ENCODE peak calls at places on chromosomes 5 and 9, in nine cellular contexts. One of them, this sample, is unnamed.

GRCh38 chr5:95718203-95718602 is 12.9 kb upstream of the RHOBTB3 start:
- DNase-seq in ovary: no peak
- DNase-seq in PC-3: no peak
- DNase-seq in PC-9: no peak
- DNase-seq in neural crest cell: no peak
- DNase-seq in MM.1S: peak; percentile 60
- DNase-seq in AG10803: no peak
- DNase-seq in fibroblast of lung: peak; percentile 20
- DNase-seq in lung: no peak
- DNase-seq in this sample: peak; percentile 54

GRCh38 chr9:91778031-91778430 is 172.0 kb downstream of the ROR2 start:
- DNase-seq in MM.1S: no peak
- DNase-seq in ovary: no peak
- DNase-seq in PC-3: no peak
- DNase-seq in PC-9: no peak
- DNase-seq in lung: no peak
- DNase-seq in fibroblast of lung: peak; percentile 20
- DNase-seq in AG10803: peak; percentile 52
- DNase-seq in neural crest cell: no peak
- DNase-seq in this sample: no peak

GRCh38 chr5:81420039-81420667 is 26.2 kb upstream of the ACOT12 start:
- DNase-seq in PC-3: peak; percentile 89
- DNase-seq in neural crest cell: no peak
- DNase-seq in PC-9: peak; percentile 75
- DNase-seq in lung: no peak
- DNase-seq in ovary: no peak
- DNase-seq in AG10803: peak; percentile 86
- DNase-seq in MM.1S: no peak
- DNase-seq in fibroblast of lung: peak; percentile 96
- DNase-seq in this sample: no peak

GRCh38 chr9:118577121-118577520 is 792.1 kb downstream of the BRINP1 start:
- DNase-seq in PC-9: no peak
- DNase-seq in PC-3: peak; percentile 3
- DNase-seq in AG10803: peak; percentile 81
- DNase-seq in MM.1S: no peak
- DNase-seq in neural crest cell: no peak
- DNase-seq in lung: no peak
- DNase-seq in ovary: no peak
- DNase-seq in fibroblast of lung: peak; percentile 79
- DNase-seq in this sample: no peak

GRCh38 chr5:145218019-145218418 is 617.1 kb downstream of the PRELID2 start:
- DNase-seq in fibroblast of lung: no peak
- DNase-seq in PC-3: no peak
- DNase-seq in AG10803: no peak
- DNase-seq in neural crest cell: no peak
- DNase-seq in PC-9: no peak
- DNase-seq in lung: no peak
- DNase-seq in MM.1S: no peak
- DNase-seq in ovary: no peak
- DNase-seq in this sample: no peak

GRCh38 chr9:86500667-86501435 is 146.6 kb upstream of the TUT7 start:
- DNase-seq in fibroblast of lung: peak; percentile 91
- DNase-seq in AG10803: peak; percentile 97
- DNase-seq in PC-3: no peak
- DNase-seq in neural crest cell: no peak
- DNase-seq in PC-9: no peak
- DNase-seq in MM.1S: no peak
- DNase-seq in lung: no peak
- DNase-seq in ovary: no peak
- DNase-seq in this sample: no peak

GRCh38 chr9:104903609-104904008 is 24.3 kb downstream of the ABCA1 start:
- DNase-seq in neural crest cell: no peak
- DNase-seq in lung: no peak
- DNase-seq in PC-3: no peak
- DNase-seq in PC-9: no peak
- DNase-seq in ovary: no peak
- DNase-seq in fibroblast of lung: peak; percentile 90
- DNase-seq in AG10803: no peak
- DNase-seq in MM.1S: no peak
- DNase-seq in this sample: no peak

GRCh38 chr9:116213673-116214047 is 60.1 kb downstream of the PAPPA start:
- DNase-seq in PC-3: no peak
- DNase-seq in fibroblast of lung: peak; percentile 32
- DNase-seq in neural crest cell: no peak
- DNase-seq in ovary: no peak
- DNase-seq in AG10803: no peak
- DNase-seq in MM.1S: no peak
- DNase-seq in lung: no peak
- DNase-seq in PC-9: no peak
- DNase-seq in this sample: no peak

GRCh38 chr5:172939045-172939444 is 20.2 kb upstream of the RPL26L1 start:
- DNase-seq in lung: no peak
- DNase-seq in fibroblast of lung: no peak
- DNase-seq in neural crest cell: peak; percentile 12
- DNase-seq in AG10803: peak; percentile 47
- DNase-seq in ovary: no peak
- DNase-seq in MM.1S: no peak
- DNase-seq in PC-9: no peak
- DNase-seq in PC-3: peak; percentile 27
- DNase-seq in this sample: no peak
- TF ChIP-seq CTCF in lung: no peak
- TF ChIP-seq CTCF in fibroblast of lung: peak; percentile 30
- TF ChIP-seq CTCF in neural crest cell: peak; percentile 36
- TF ChIP-seq CTCF in AG10803: peak; percentile 38
- TF ChIP-seq CTCF in ovary: no peak
- TF ChIP-seq CTCF in MM.1S: peak; percentile 29
- TF ChIP-seq CTCF in PC-9: peak; percentile 50
- TF ChIP-seq CTCF in PC-3: peak; percentile 68
- TF ChIP-seq CTCF in this sample: peak; percentile 20

GRCh38 chr5:67211926-67212325 is 15.3 kb upstream of the CD180 start:
- DNase-seq in PC-3: peak; percentile 70
- DNase-seq in fibroblast of lung: peak; percentile 94
- DNase-seq in PC-9: peak; percentile 58
- DNase-seq in ovary: no peak
- DNase-seq in lung: no peak
- DNase-seq in AG10803: peak; percentile 77
- DNase-seq in MM.1S: no peak
- DNase-seq in neural crest cell: no peak
- DNase-seq in this sample: no peak

GRCh38 chr5:67215592-67216471 is 19.2 kb upstream of the CD180 start:
- DNase-seq in AG10803: no peak
- DNase-seq in PC-9: no peak
- DNase-seq in ovary: peak; percentile 32
- DNase-seq in MM.1S: peak; percentile 91
- DNase-seq in fibroblast of lung: peak; percentile 23
- DNase-seq in lung: peak; percentile 82
- DNase-seq in PC-3: no peak
- DNase-seq in neural crest cell: no peak
- DNase-seq in this sample: peak; percentile 78

GRCh38 chr5:67209141-67209771 is 12.7 kb upstream of the CD180 start:
- DNase-seq in ovary: peak; percentile 49
- DNase-seq in neural crest cell: peak; percentile 74
- DNase-seq in MM.1S: peak; percentile 71
- DNase-seq in PC-9: peak; percentile 73
- DNase-seq in lung: peak; percentile 65
- DNase-seq in PC-3: peak; percentile 85
- DNase-seq in fibroblast of lung: peak; percentile 73
- DNase-seq in AG10803: peak; percentile 66
- DNase-seq in this sample: peak; percentile 69

GRCh38 chr5:67214036-67214435 is 17.4 kb upstream of the CD180 start:
- DNase-seq in fibroblast of lung: peak; percentile 24
- DNase-seq in neural crest cell: no peak
- DNase-seq in AG10803: no peak
- DNase-seq in MM.1S: no peak
- DNase-seq in lung: no peak
- DNase-seq in ovary: no peak
- DNase-seq in PC-9: no peak
- DNase-seq in PC-3: peak; percentile 45
- DNase-seq in this sample: no peak

GRCh38 chr5:67214713-67215591 is 18.4 kb upstream of the CD180 start:
- DNase-seq in lung: peak; percentile 66
- DNase-seq in fibroblast of lung: no peak
- DNase-seq in neural crest cell: no peak
- DNase-seq in PC-3: no peak
- DNase-seq in PC-9: no peak
- DNase-seq in ovary: no peak
- DNase-seq in MM.1S: no peak
- DNase-seq in AG10803: no peak
- DNase-seq in this sample: no peak
- TF ChIP-seq CTCF in lung: no peak
- TF ChIP-seq CTCF in fibroblast of lung: no peak
- TF ChIP-seq CTCF in neural crest cell: no peak
- TF ChIP-seq CTCF in PC-3: no peak
- TF ChIP-seq CTCF in PC-9: no peak
- TF ChIP-seq CTCF in ovary: no peak
- TF ChIP-seq CTCF in MM.1S: no peak
- TF ChIP-seq CTCF in AG10803: no peak
- TF ChIP-seq CTCF in this sample: no peak

DNA sequence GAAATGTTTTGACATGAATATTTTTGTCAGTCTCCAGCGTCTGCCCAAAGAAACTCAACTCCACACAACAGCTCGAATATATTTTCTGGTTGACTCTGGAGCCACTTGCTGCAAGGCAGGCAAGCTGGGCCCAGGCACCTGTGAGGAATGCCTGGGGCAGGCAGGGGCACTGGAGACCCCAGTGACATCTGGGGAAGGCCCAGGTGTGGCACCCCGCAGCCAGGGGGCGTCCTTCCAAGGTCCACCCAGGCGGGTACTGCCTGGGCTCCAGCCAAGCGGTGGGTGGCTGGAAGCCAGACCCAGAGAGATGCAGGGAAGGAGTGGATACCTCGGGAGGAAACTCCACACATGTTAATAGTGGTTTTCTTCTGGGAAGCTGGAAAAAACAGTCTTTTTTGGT is 125.9 kb downstream of the PHF2 start:
- DNase-seq in AG10803: no peak
- DNase-seq in lung: no peak
- DNase-seq in neural crest cell: no peak
- DNase-seq in PC-3: no peak
- DNase-seq in fibroblast of lung: no peak
- DNase-seq in MM.1S: no peak
- DNase-seq in PC-9: no peak
- DNase-seq in ovary: no peak
- DNase-seq in this sample: no peak
- TF ChIP-seq CTCF in AG10803: no peak
- TF ChIP-seq CTCF in lung: no peak
- TF ChIP-seq CTCF in neural crest cell: no peak
- TF ChIP-seq CTCF in PC-3: no peak
- TF ChIP-seq CTCF in fibroblast of lung: no peak
- TF ChIP-seq CTCF in MM.1S: no peak
- TF ChIP-seq CTCF in PC-9: peak; percentile 24
- TF ChIP-seq CTCF in ovary: no peak
- TF ChIP-seq CTCF in this sample: no peak

GRCh38 chr9:98118640-98119601 is at the start of gene TRIM14:
- DNase-seq in AG10803: peak; percentile 41
- DNase-seq in neural crest cell: peak; percentile 48
- DNase-seq in PC-3: peak; percentile 62
- DNase-seq in MM.1S: peak; percentile 49
- DNase-seq in lung: peak; percentile 68
- DNase-seq in PC-9: no peak
- DNase-seq in ovary: peak; percentile 51
- DNase-seq in fibroblast of lung: peak; percentile 72
- DNase-seq in this sample: peak; percentile 84
- TF ChIP-seq CTCF in AG10803: peak; percentile 23
- TF ChIP-seq CTCF in neural crest cell: peak; percentile 42
- TF ChIP-seq CTCF in PC-3: peak; percentile 47
- TF ChIP-seq CTCF in MM.1S: no peak
- TF ChIP-seq CTCF in lung: peak; percentile 2
- TF ChIP-seq CTCF in PC-9: peak; percentile 45
- TF ChIP-seq CTCF in ovary: no peak
- TF ChIP-seq CTCF in fibroblast of lung: peak; percentile 18
- TF ChIP-seq CTCF in this sample: peak; percentile 32

GRCh38 chr5:163579729-163580128 is 74.3 kb downstream of the MAT2B start:
- DNase-seq in neural crest cell: no peak
- DNase-seq in lung: no peak
- DNase-seq in fibroblast of lung: no peak
- DNase-seq in AG10803: no peak
- DNase-seq in MM.1S: no peak
- DNase-seq in ovary: no peak
- DNase-seq in PC-9: no peak
- DNase-seq in PC-3: no peak
- DNase-seq in this sample: no peak
- TF ChIP-seq CTCF in neural crest cell: no peak
- TF ChIP-seq CTCF in lung: no peak
- TF ChIP-seq CTCF in fibroblast of lung: no peak
- TF ChIP-seq CTCF in AG10803: no peak
- TF ChIP-seq CTCF in MM.1S: no peak
- TF ChIP-seq CTCF in ovary: no peak
- TF ChIP-seq CTCF in PC-9: no peak
- TF ChIP-seq CTCF in PC-3: no peak
- TF ChIP-seq CTCF in this sample: no peak

GRCh38 chr9:5612187-5612535 is 16.7 kb upstream of the RIC1 start:
- DNase-seq in ovary: no peak
- DNase-seq in fibroblast of lung: no peak
- DNase-seq in neural crest cell: no peak
- DNase-seq in PC-3: no peak
- DNase-seq in PC-9: no peak
- DNase-seq in AG10803: peak; percentile 11
- DNase-seq in lung: no peak
- DNase-seq in MM.1S: no peak
- DNase-seq in this sample: no peak

GRCh38 chr9:5614192-5614591 is 14.7 kb upstream of the RIC1 start:
- DNase-seq in PC-3: no peak
- DNase-seq in lung: no peak
- DNase-seq in PC-9: no peak
- DNase-seq in AG10803: no peak
- DNase-seq in ovary: no peak
- DNase-seq in neural crest cell: no peak
- DNase-seq in MM.1S: no peak
- DNase-seq in fibroblast of lung: no peak
- DNase-seq in this sample: no peak

GRCh38 chr9:5610491-5610890 is 18.4 kb upstream of the RIC1 start:
- DNase-seq in AG10803: no peak
- DNase-seq in PC-3: no peak
- DNase-seq in neural crest cell: no peak
- DNase-seq in fibroblast of lung: no peak
- DNase-seq in ovary: no peak
- DNase-seq in PC-9: no peak
- DNase-seq in lung: no peak
- DNase-seq in MM.1S: no peak
- DNase-seq in this sample: no peak

GRCh38 chr9:5611321-5612186 is 17.4 kb upstream of the RIC1 start:
- DNase-seq in AG10803: peak; percentile 58
- DNase-seq in lung: no peak
- DNase-seq in fibroblast of lung: peak; percentile 40
- DNase-seq in PC-9: no peak
- DNase-seq in MM.1S: no peak
- DNase-seq in neural crest cell: no peak
- DNase-seq in ovary: no peak
- DNase-seq in PC-3: no peak
- DNase-seq in this sample: no peak

GRCh38 chr9:5608298-5609254 is 20.3 kb upstream of the RIC1 start:
- DNase-seq in lung: no peak
- DNase-seq in MM.1S: peak; percentile 45
- DNase-seq in fibroblast of lung: no peak
- DNase-seq in ovary: no peak
- DNase-seq in PC-9: no peak
- DNase-seq in AG10803: no peak
- DNase-seq in neural crest cell: no peak
- DNase-seq in PC-3: no peak
- DNase-seq in this sample: no peak
- TF ChIP-seq CTCF in lung: no peak
- TF ChIP-seq CTCF in MM.1S: no peak
- TF ChIP-seq CTCF in fibroblast of lung: no peak
- TF ChIP-seq CTCF in ovary: no peak
- TF ChIP-seq CTCF in PC-9: no peak
- TF ChIP-seq CTCF in AG10803: no peak
- TF ChIP-seq CTCF in neural crest cell: no peak
- TF ChIP-seq CTCF in PC-3: no peak
- TF ChIP-seq CTCF in this sample: peak; percentile 23

This sample was measured in GM10248.